ENCODE peak calls at places on chromosomes 6 and 20, in four cellular contexts. T is PC-9, N is mesendoderm, E is Peyer's patch. X is an unnamed sample.

GRCh38 chr20:45611054-45611453 is 18.5 kb upstream of the WFDC10A start:
- DNase-seq in T (no peak), N (no peak), E (no peak), X (no peak)

GRCh38 chr6:1678966-1679690 is 69.4 kb downstream of the FOXC1 start:
- DNase-seq in T (no peak), N (no peak), E (no peak), X (no peak)

GRCh38 chr6:31877125-31877650 is 1.6 kb downstream of the SLC44A4 start:
- DNase-seq in T (no peak), N (no peak), E (no peak), X (no peak)

GRCh38 chr6:5537967-5538366 is 276.7 kb downstream of the FARS2 start:
- DNase-seq in T (no peak), N (no peak), E (no peak), X (no peak)

GRCh38 chr20:2305946-2306345 is 10.1 kb downstream of the TGM3 start:
- DNase-seq in T (peak; percentile 9), N (no peak), E (no peak), X (no peak)

GRCh38 chr6:8633762-8634161 is 198.4 kb upstream of the SLC35B3 start:
- DNase-seq in T (no peak), N (no peak), E (no peak), X (no peak)

GRCh38 chr6:132320007-132320406 is 81.3 kb downstream of the MOXD1 start:
- DNase-seq in T (no peak), N (no peak), E (no peak), X (no peak)

GRCh38 chr6:30207619-30208295 is 5.4 kb downstream of the TRIM26 start:
- DNase-seq in T (no peak), N (peak; percentile 53), E (no peak), X (no peak)

GRCh38 chr20:11015440-11015839 is 341.6 kb upstream of the JAG1 start:
- DNase-seq in T (no peak), N (no peak), E (no peak), X (no peak)

GRCh38 chr6:142846459-142846831 is 98.5 kb downstream of the HIVEP2 start:
- DNase-seq in T (no peak), N (peak; percentile 43), E (no peak), X (no peak)

GRCh38 chr6:72941751-72942150 is 283.5 kb downstream of the KHDC1L start:
- DNase-seq in T (no peak), N (no peak), E (no peak), X (no peak)

GRCh38 chr6:159098636-159099106 is 53.9 kb upstream of the TAGAP start:
- DNase-seq in T (no peak), N (no peak), E (peak; percentile 79), X (no peak)
- H3K27ac ChIP-seq in T (no peak overlapping the region), N (no peak overlapping the region), E (no peak overlapping the region), X (no peak overlapping the region)

DNA sequence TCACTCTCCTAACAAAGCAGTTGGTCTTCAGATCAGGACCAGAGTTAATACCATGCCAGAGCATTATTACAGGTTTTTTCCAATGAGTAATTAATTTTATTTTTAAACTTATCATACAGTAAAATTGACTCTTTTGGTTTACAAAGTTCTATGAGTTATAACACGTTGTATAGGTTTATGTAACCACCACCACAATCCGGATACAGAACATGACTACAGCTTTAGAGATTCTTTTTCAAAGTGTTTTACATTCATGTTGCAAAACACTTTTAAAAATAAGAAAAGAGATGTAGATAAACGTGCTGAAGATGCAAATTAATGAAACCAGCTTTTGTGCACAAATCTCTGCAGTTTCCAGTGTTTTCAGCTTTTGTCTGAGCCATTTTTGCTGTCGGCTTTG is 1.5 kb upstream of the TPBG start:
- DNase-seq in T (no peak), N (no peak), E (no peak), X (no peak)
- H3K27ac ChIP-seq in T (no peak overlapping the region), N (no peak overlapping the region), E (no peak overlapping the region), X (no peak overlapping the region)

DNA sequence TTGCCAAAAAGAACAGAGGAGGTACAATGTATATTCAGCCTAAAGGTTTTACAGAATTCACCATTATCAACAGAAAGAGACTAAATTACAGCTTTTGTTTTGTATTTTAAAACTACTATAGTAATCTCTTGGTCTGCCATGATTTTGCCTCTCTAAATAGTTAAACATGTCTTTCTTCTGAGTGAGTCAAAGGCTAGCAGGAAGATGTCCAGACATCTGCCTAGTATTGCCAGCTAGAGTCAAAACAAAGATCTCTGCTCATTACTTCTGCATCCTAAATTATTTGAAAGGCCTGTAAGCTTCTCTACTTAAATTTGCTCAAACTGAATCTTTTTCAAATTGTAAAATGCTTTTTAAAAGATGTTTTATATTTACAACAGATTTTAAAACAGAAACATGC is 8.8 kb downstream of the ASF1A start:
- DNase-seq in T (no peak), N (no peak), E (no peak), X (no peak)
- H3K27ac ChIP-seq in T (peak overlapping the region; percentile 21), N (no peak overlapping the region), E (no peak overlapping the region), X (no peak overlapping the region)

GRCh38 chr6:144660545-144660944 is 375.4 kb downstream of the UTRN start:
- DNase-seq in T (no peak), N (no peak), E (no peak), X (no peak)

GRCh38 chr6:144661101-144661806 is 376.1 kb downstream of the UTRN start:
- DNase-seq in T (no peak), N (peak; percentile 69), E (no peak), X (no peak)

GRCh38 chr6:144659735-144660246 is 374.7 kb downstream of the UTRN start:
- DNase-seq in T (no peak), N (no peak), E (no peak), X (no peak)

GRCh38 chr6:144657691-144658090 is 372.6 kb downstream of the UTRN start:
- DNase-seq in T (no peak), N (peak; percentile 46), E (no peak), X (no peak)

DNA sequence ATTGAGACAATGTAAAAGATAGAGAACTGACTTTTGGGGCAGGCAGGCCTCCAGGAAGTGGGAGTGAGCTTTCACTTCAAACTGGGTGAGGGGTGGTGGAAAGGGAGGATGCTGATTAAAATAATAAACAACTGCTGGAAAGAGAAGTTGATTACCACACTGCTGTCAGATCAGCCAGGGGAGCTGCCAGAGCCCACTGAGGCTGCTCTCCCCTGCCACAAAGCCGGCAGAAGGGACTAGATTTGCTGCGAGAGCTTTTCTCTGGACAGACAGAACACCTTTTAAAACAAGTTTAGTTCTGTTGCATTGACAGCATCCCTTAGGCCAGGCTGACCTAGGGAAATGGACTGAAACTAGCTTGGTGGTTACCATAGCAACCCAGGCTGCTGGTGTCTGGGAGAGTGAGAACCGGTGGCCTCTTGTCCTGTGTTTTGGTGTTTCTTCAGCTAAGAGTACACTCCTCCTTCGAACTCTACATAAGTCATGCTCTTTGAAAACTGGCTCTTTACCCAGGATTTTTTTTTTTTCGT is 374.1 kb downstream of the UTRN start:
- DNase-seq in T (no peak), N (peak; percentile 84), E (no peak), X (no peak)
- H3K27ac ChIP-seq in T (no peak overlapping the region), N (no peak overlapping the region), E (peak overlapping the region; percentile 37), X (no peak overlapping the region)

GRCh38 chr20:43305749-43306148 is 116.0 kb upstream of the PTPRT start:
- DNase-seq in T (no peak), N (no peak), E (no peak), X (no peak)
- H3K27ac ChIP-seq in T (no peak overlapping the region), N (no peak overlapping the region), E (no peak overlapping the region), X (no peak overlapping the region)

GRCh38 chr6:40754481-40755045 is 167.4 kb upstream of the LRFN2 start:
- DNase-seq in T (no peak), N (no peak), E (no peak), X (no peak)

GRCh38 chr6:40753048-40753447 is 165.9 kb upstream of the LRFN2 start:
- DNase-seq in T (no peak), N (no peak), E (no peak), X (no peak)

GRCh38 chr6:40755749-40756452 is 168.7 kb upstream of the LRFN2 start:
- DNase-seq in T (no peak), N (no peak), E (no peak), X (no peak)

GRCh38 chr6:40755046-40755681 is 168.0 kb upstream of the LRFN2 start:
- DNase-seq in T (no peak), N (peak; percentile 66), E (no peak), X (no peak)

DNA sequence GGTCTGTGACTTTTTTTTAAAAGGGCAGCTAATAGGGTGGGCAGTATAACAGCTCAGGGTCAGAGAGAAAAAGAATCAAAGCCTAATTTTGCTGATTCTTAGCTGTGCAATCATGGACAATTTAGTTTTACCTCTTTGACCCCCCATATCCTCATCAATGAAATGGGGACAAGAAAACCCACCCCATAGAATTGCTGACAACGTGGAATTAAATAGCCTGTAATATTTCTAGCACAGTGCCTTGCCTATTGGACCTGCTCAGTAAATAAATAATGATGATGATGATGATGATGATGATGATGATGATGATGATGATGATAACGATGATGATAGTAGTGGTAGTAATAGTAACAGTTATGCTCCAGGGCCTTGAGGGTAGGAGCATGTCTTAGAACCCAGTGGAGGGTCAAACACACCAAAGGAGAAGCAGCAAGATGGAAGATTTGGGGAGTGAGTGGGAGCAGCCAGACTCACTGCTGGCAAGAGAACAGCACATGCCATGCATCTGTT is 166.8 kb upstream of the LRFN2 start:
- DNase-seq in T (no peak), N (no peak), E (no peak), X (no peak)
- H3K27ac ChIP-seq in T (no peak overlapping the region), N (no peak overlapping the region), E (no peak overlapping the region), X (no peak overlapping the region)

GRCh38 chr20:41135187-41135887 is 2.0 kb upstream of the PLCG1 start:
- DNase-seq in T (peak; percentile 59), N (peak; percentile 90), E (peak; percentile 61), X (peak; percentile 64)

GRCh38 chr20:41133709-41134361 is 3.5 kb upstream of the PLCG1 start:
- DNase-seq in T (no peak), N (no peak), E (peak; percentile 33), X (no peak)

GRCh38 chr20:41135888-41136243 is 1.5 kb upstream of the PLCG1 start:
- DNase-seq in T (no peak), N (no peak), E (no peak), X (no peak)

GRCh38 chr20:41136336-41136694 is 1.0 kb upstream of the PLCG1 start:
- DNase-seq in T (no peak), N (peak; percentile 48), E (peak; percentile 29), X (no peak)

GRCh38 chr20:41134362-41135186 is 2.8 kb upstream of the PLCG1 start:
- DNase-seq in T (no peak), N (no peak), E (no peak), X (no peak)
- H3K27ac ChIP-seq in T (no peak overlapping the region), N (no peak overlapping the region), E (no peak overlapping the region), X (no peak overlapping the region)

DNA sequence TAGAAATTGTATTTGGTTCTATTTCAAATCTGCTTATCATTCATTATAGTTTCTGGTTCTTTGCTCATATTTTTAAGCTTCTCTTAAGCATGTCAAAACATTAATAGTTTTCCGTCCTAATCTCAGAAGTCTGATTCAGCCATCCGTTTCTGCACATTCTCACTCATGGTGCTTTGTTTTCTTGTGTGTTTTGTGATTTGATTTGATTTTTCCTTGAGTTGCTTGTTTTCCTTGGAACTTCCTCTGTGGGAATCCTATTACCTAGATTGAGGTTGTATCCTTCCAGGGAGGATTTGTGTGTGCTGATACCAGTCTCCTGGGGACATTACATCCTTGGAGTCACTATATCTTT is 7.9 kb downstream of the SNX9 start:
- DNase-seq in T (no peak), N (no peak), E (no peak), X (no peak)
- H3K27ac ChIP-seq in T (peak overlapping the region; percentile 88), N (peak overlapping the region; percentile 63), E (no peak overlapping the region), X (no peak overlapping the region)